ENCODE peak calls at places on chromosomes 16 and 17, in eight cellular contexts. I is activated CD8-positive, alpha-beta T cell treated with anti-CD3 and anti-CD28 coated beads, Interleukin-2, amount 10 ng/mL, durations not matched to agents 7 days and 5 days; J is foreskin keratinocyte; Y is left ventricle myocardium inferior; C is retinal pigment epithelial cell; S is stimulated activated CD8-positive, alpha-beta memory T cell treated with anti-CD3 and anti-CD28 coated beads, Interleukin-2, amount 100 ng/mL, for 1 hour; N is activated naive CD4-positive, alpha-beta T cell; T is nephron progenitor cell. V is an unnamed sample.

GRCh38 chr16:27083861-27084261 is 17.1 kb downstream of the C16orf82 start:
- DNase-seq in I (no peak), J (no peak), Y (peak; percentile 25), C (no peak), S (no peak), N (no peak), T (peak; percentile 57), V (no peak)

GRCh38 chr17:52201764-52202571 is 43.5 kb upstream of the CA10 start:
- DNase-seq in I (no peak), J (no peak), Y (no peak), C (no peak), S (no peak), N (no peak), T (no peak), V (no peak)

GRCh38 chr17:32349503-32349853 is 479 bp upstream of the ZNF207 start:
- DNase-seq in I (peak; percentile 30), J (no peak), Y (no peak), C (no peak), S (no peak), N (peak; percentile 16), T (no peak), V (no peak)

GRCh38 chr17:34637548-34638525 is 58.5 kb downstream of the TMEM132E start:
- DNase-seq in I (peak; percentile 87), J (no peak), Y (peak; percentile 74), C (peak; percentile 3), S (peak; percentile 52), N (peak; percentile 72), T (peak; percentile 86), V (peak; percentile 73)

GRCh38 chr17:8300629-8301242 is 5.5 kb upstream of the SLC25A35 start:
- DNase-seq in I (peak; percentile 74), J (no peak), Y (peak; percentile 39), C (no peak), S (peak; percentile 23), N (peak; percentile 44), T (peak; percentile 58), V (peak; percentile 27)

GRCh38 chr16:48054881-48055601 is 100.8 kb downstream of the ABCC12 start:
- DNase-seq in I (peak; percentile 52), J (peak; percentile 11), Y (no peak), C (no peak), S (no peak), N (no peak), T (peak; percentile 55), V (no peak)

GRCh38 chr17:36602030-36602737 is 801 bp downstream of the MRM1 start:
- DNase-seq in I (peak; percentile 34), J (no peak), Y (no peak), C (no peak), S (no peak), N (no peak), T (no peak), V (no peak)

GRCh38 chr16:67801889-67802288 is 4.5 kb downstream of the RANBP10 start:
- DNase-seq in I (peak; percentile 61), J (no peak), Y (no peak), C (no peak), S (no peak), N (peak; percentile 1), T (no peak), V (no peak)

GRCh38 chr16:10308305-10309193 is 77.3 kb upstream of the ATF7IP2 start:
- DNase-seq in I (no peak), J (peak; percentile 96), Y (no peak), C (no peak), S (no peak), N (no peak), T (no peak), V (no peak)

GRCh38 chr17:21289902-21290571 is 5.5 kb downstream of the MAP2K3 start:
- DNase-seq in I (no peak), J (no peak), Y (peak; percentile 86), C (no peak), S (no peak), N (no peak), T (no peak), V (no peak)

GRCh38 chr16:29665294-29666077 is 2.4 kb downstream of the SPN start:
- DNase-seq in I (peak; percentile 35), J (no peak), Y (no peak), C (no peak), S (no peak), N (peak; percentile 23), T (no peak), V (no peak)

GRCh38 chr17:57892146-57892819 is 42.4 kb upstream of the MRPS23 start:
- DNase-seq in I (peak; percentile 82), J (no peak), Y (peak; percentile 90), C (no peak), S (peak; percentile 53), N (peak; percentile 77), T (peak; percentile 88), V (peak; percentile 72)

GRCh38 chr16:80015566-80015965 is 415.0 kb upstream of the MAF start:
- DNase-seq in I (no peak), J (no peak), Y (no peak), C (no peak), S (no peak), N (no peak), T (no peak), V (no peak)